ENCODE peak calls at places on chromosomes 3 and 15, in nine cellular contexts. One of them, this sample, is unnamed.

GRCh38 chr15:69902414-69903062 is 195.2 kb downstream of the TLE3 start:
- DNase-seq in substantia nigra: no peak
- DNase-seq in GM23248: no peak
- DNase-seq in uterus: no peak
- DNase-seq in HCT116: no peak
- DNase-seq in CD8-positive, alpha-beta T cell: no peak
- DNase-seq in tibial artery: no peak
- DNase-seq in brain microvascular endothelial cell: no peak
- DNase-seq in astrocyte: no peak
- DNase-seq in this sample: no peak

GRCh38 chr3:4633078-4634004 is 140.2 kb downstream of the ITPR1 start:
- DNase-seq in HCT116: peak; percentile 37
- DNase-seq in tibial artery: no peak
- DNase-seq in uterus: no peak
- DNase-seq in substantia nigra: no peak
- DNase-seq in GM23248: peak; percentile 74
- DNase-seq in brain microvascular endothelial cell: peak; percentile 55
- DNase-seq in CD8-positive, alpha-beta T cell: no peak
- DNase-seq in astrocyte: peak; percentile 61
- DNase-seq in this sample: peak; percentile 50

GRCh38 chr15:76335851-76336253 is 721 bp upstream of the ISL2 start:
- DNase-seq in astrocyte: no peak
- DNase-seq in uterus: no peak
- DNase-seq in GM23248: no peak
- DNase-seq in brain microvascular endothelial cell: no peak
- DNase-seq in substantia nigra: no peak
- DNase-seq in tibial artery: no peak
- DNase-seq in HCT116: no peak
- DNase-seq in CD8-positive, alpha-beta T cell: no peak
- DNase-seq in this sample: peak; percentile 45

GRCh38 chr3:115518100-115518852 is 105.0 kb upstream of the GAP43 start:
- DNase-seq in tibial artery: peak; percentile 67
- DNase-seq in astrocyte: peak; percentile 67
- DNase-seq in GM23248: peak; percentile 91
- DNase-seq in HCT116: peak; percentile 19
- DNase-seq in substantia nigra: peak; percentile 0
- DNase-seq in CD8-positive, alpha-beta T cell: no peak
- DNase-seq in uterus: peak; percentile 26
- DNase-seq in brain microvascular endothelial cell: peak; percentile 71
- DNase-seq in this sample: peak; percentile 84

GRCh38 chr3:10292505-10293419 is at the start of gene GHRL:
- DNase-seq in astrocyte: no peak
- DNase-seq in HCT116: no peak
- DNase-seq in GM23248: no peak
- DNase-seq in brain microvascular endothelial cell: peak; percentile 58
- DNase-seq in uterus: no peak
- DNase-seq in tibial artery: no peak
- DNase-seq in CD8-positive, alpha-beta T cell: no peak
- DNase-seq in substantia nigra: no peak
- DNase-seq in this sample: no peak

GRCh38 chr15:63212050-63212973 is 22.9 kb downstream of the RAB8B start:
- DNase-seq in tibial artery: no peak
- DNase-seq in uterus: no peak
- DNase-seq in astrocyte: peak; percentile 71
- DNase-seq in brain microvascular endothelial cell: peak; percentile 74
- DNase-seq in CD8-positive, alpha-beta T cell: no peak
- DNase-seq in HCT116: no peak
- DNase-seq in GM23248: peak; percentile 80
- DNase-seq in substantia nigra: no peak
- DNase-seq in this sample: no peak

GRCh38 chr3:173411288-173412064 is 13.9 kb downstream of the NLGN1 start:
- DNase-seq in substantia nigra: peak; percentile 27
- DNase-seq in uterus: no peak
- DNase-seq in astrocyte: peak; percentile 38
- DNase-seq in tibial artery: no peak
- DNase-seq in CD8-positive, alpha-beta T cell: no peak
- DNase-seq in GM23248: peak; percentile 81
- DNase-seq in brain microvascular endothelial cell: peak; percentile 56
- DNase-seq in HCT116: peak; percentile 32
- DNase-seq in this sample: no peak

GRCh38 chr3:17179381-17180205 is 294.8 kb downstream of the PLCL2 start:
- DNase-seq in astrocyte: peak; percentile 64
- DNase-seq in tibial artery: no peak
- DNase-seq in substantia nigra: no peak
- DNase-seq in uterus: no peak
- DNase-seq in brain microvascular endothelial cell: peak; percentile 61
- DNase-seq in CD8-positive, alpha-beta T cell: no peak
- DNase-seq in HCT116: no peak
- DNase-seq in GM23248: peak; percentile 47
- DNase-seq in this sample: no peak

GRCh38 chr3:105967117-105967516 is 98.3 kb upstream of the CBLB start:
- DNase-seq in brain microvascular endothelial cell: peak; percentile 57
- DNase-seq in uterus: no peak
- DNase-seq in astrocyte: peak; percentile 63
- DNase-seq in CD8-positive, alpha-beta T cell: no peak
- DNase-seq in tibial artery: no peak
- DNase-seq in GM23248: peak; percentile 21
- DNase-seq in HCT116: no peak
- DNase-seq in substantia nigra: no peak
- DNase-seq in this sample: no peak

GRCh38 chr15:90870354-90871096 is 2.1 kb downstream of the FURIN start:
- DNase-seq in astrocyte: peak; percentile 14
- DNase-seq in CD8-positive, alpha-beta T cell: no peak
- DNase-seq in substantia nigra: no peak
- DNase-seq in GM23248: peak; percentile 51
- DNase-seq in tibial artery: no peak
- DNase-seq in brain microvascular endothelial cell: peak; percentile 14
- DNase-seq in uterus: no peak
- DNase-seq in HCT116: no peak
- DNase-seq in this sample: peak; percentile 44

GRCh38 chr3:125609384-125609783 is 14.1 kb upstream of the OSBPL11 start:
- DNase-seq in uterus: no peak
- DNase-seq in tibial artery: no peak
- DNase-seq in substantia nigra: no peak
- DNase-seq in HCT116: no peak
- DNase-seq in CD8-positive, alpha-beta T cell: no peak
- DNase-seq in brain microvascular endothelial cell: no peak
- DNase-seq in astrocyte: no peak
- DNase-seq in GM23248: no peak
- DNase-seq in this sample: no peak

GRCh38 chr3:128376516-128376915 is 90.2 kb downstream of the DNAJB8 start:
- DNase-seq in brain microvascular endothelial cell: no peak
- DNase-seq in tibial artery: no peak
- DNase-seq in CD8-positive, alpha-beta T cell: no peak
- DNase-seq in astrocyte: no peak
- DNase-seq in GM23248: peak; percentile 19
- DNase-seq in uterus: no peak
- DNase-seq in substantia nigra: no peak
- DNase-seq in HCT116: no peak
- DNase-seq in this sample: no peak

GRCh38 chr3:111590096-111590491 is 5.1 kb downstream of the ZBED2 start:
- DNase-seq in tibial artery: no peak
- DNase-seq in uterus: no peak
- DNase-seq in astrocyte: no peak
- DNase-seq in GM23248: no peak
- DNase-seq in substantia nigra: no peak
- DNase-seq in brain microvascular endothelial cell: no peak
- DNase-seq in CD8-positive, alpha-beta T cell: no peak
- DNase-seq in HCT116: no peak
- DNase-seq in this sample: peak; percentile 87

GRCh38 chr3:112675349-112675748 is 34.4 kb upstream of the CCDC80 start:
- DNase-seq in astrocyte: no peak
- DNase-seq in tibial artery: no peak
- DNase-seq in HCT116: no peak
- DNase-seq in uterus: peak; percentile 31
- DNase-seq in substantia nigra: no peak
- DNase-seq in CD8-positive, alpha-beta T cell: no peak
- DNase-seq in GM23248: peak; percentile 50
- DNase-seq in brain microvascular endothelial cell: no peak
- DNase-seq in this sample: no peak

GRCh38 chr15:57732526-57733331 is 26.2 kb downstream of the POLR2M start:
- DNase-seq in GM23248: peak; percentile 69
- DNase-seq in tibial artery: no peak
- DNase-seq in uterus: no peak
- DNase-seq in CD8-positive, alpha-beta T cell: peak; percentile 17
- DNase-seq in substantia nigra: peak; percentile 59
- DNase-seq in brain microvascular endothelial cell: peak; percentile 74
- DNase-seq in HCT116: peak; percentile 48
- DNase-seq in astrocyte: peak; percentile 35
- DNase-seq in this sample: no peak

GRCh38 chr15:64636541-64636940 is 138.8 kb downstream of the RBPMS2 start:
- DNase-seq in uterus: no peak
- DNase-seq in CD8-positive, alpha-beta T cell: no peak
- DNase-seq in brain microvascular endothelial cell: no peak
- DNase-seq in tibial artery: no peak
- DNase-seq in HCT116: no peak
- DNase-seq in astrocyte: no peak
- DNase-seq in substantia nigra: no peak
- DNase-seq in GM23248: no peak
- DNase-seq in this sample: no peak

GRCh38 chr3:172294238-172294806 is 153.9 kb downstream of the GHSR start:
- DNase-seq in uterus: no peak
- DNase-seq in HCT116: no peak
- DNase-seq in astrocyte: no peak
- DNase-seq in CD8-positive, alpha-beta T cell: no peak
- DNase-seq in brain microvascular endothelial cell: no peak
- DNase-seq in GM23248: no peak
- DNase-seq in substantia nigra: no peak
- DNase-seq in tibial artery: no peak
- DNase-seq in this sample: no peak

GRCh38 chr3:172300187-172300586 is 148.1 kb downstream of the GHSR start:
- DNase-seq in brain microvascular endothelial cell: no peak
- DNase-seq in CD8-positive, alpha-beta T cell: no peak
- DNase-seq in substantia nigra: no peak
- DNase-seq in GM23248: no peak
- DNase-seq in HCT116: no peak
- DNase-seq in astrocyte: no peak
- DNase-seq in tibial artery: no peak
- DNase-seq in uterus: no peak
- DNase-seq in this sample: no peak

GRCh38 chr3:172298247-172298646 is 150.0 kb downstream of the GHSR start:
- DNase-seq in CD8-positive, alpha-beta T cell: no peak
- DNase-seq in tibial artery: no peak
- DNase-seq in astrocyte: no peak
- DNase-seq in uterus: no peak
- DNase-seq in HCT116: no peak
- DNase-seq in substantia nigra: no peak
- DNase-seq in brain microvascular endothelial cell: no peak
- DNase-seq in GM23248: no peak
- DNase-seq in this sample: no peak

GRCh38 chr3:172296248-172296974 is 151.8 kb downstream of the GHSR start:
- DNase-seq in HCT116: no peak
- DNase-seq in brain microvascular endothelial cell: no peak
- DNase-seq in CD8-positive, alpha-beta T cell: no peak
- DNase-seq in substantia nigra: no peak
- DNase-seq in tibial artery: no peak
- DNase-seq in uterus: no peak
- DNase-seq in astrocyte: no peak
- DNase-seq in GM23248: no peak
- DNase-seq in this sample: no peak

DNA sequence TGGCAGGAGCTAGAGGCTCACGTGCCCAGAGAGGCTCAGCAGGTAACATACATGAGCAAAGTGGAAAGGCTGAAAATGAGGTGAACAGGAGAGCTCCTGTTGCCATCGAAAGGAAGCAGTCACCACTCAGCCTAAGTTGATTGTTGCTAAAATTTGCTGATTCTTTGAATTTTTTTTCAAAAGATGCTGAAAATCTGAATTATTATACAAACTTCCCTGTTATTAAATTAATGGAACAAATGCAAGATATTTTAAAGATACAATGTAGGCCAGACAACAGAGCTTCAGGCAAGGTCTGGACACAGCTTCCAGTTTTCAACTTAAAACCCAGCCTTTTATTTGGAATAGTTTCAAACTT is 151.3 kb downstream of the GHSR start:
- DNase-seq in astrocyte: no peak
- DNase-seq in HCT116: no peak
- DNase-seq in substantia nigra: no peak
- DNase-seq in uterus: no peak
- DNase-seq in tibial artery: no peak
- DNase-seq in CD8-positive, alpha-beta T cell: no peak
- DNase-seq in GM23248: no peak
- DNase-seq in brain microvascular endothelial cell: no peak
- DNase-seq in this sample: no peak
- H3K27ac ChIP-seq in astrocyte: no peak overlapping the region
- H3K27ac ChIP-seq in HCT116: no peak overlapping the region
- H3K27ac ChIP-seq in substantia nigra: no peak overlapping the region
- H3K27ac ChIP-seq in uterus: no peak overlapping the region
- H3K27ac ChIP-seq in tibial artery: no peak overlapping the region
- H3K27ac ChIP-seq in CD8-positive, alpha-beta T cell: no peak overlapping the region
- H3K27ac ChIP-seq in GM23248: no peak overlapping the region
- H3K27ac ChIP-seq in brain microvascular endothelial cell: no peak overlapping the region
- H3K27ac ChIP-seq in this sample: no peak overlapping the region

GRCh38 chr15:48493084-48493762 is 152.3 kb downstream of the FBN1 start:
- DNase-seq in GM23248: peak; percentile 96
- DNase-seq in astrocyte: peak; percentile 96
- DNase-seq in HCT116: no peak
- DNase-seq in CD8-positive, alpha-beta T cell: no peak
- DNase-seq in substantia nigra: no peak
- DNase-seq in tibial artery: no peak
- DNase-seq in brain microvascular endothelial cell: peak; percentile 82
- DNase-seq in uterus: peak; percentile 42
- DNase-seq in this sample: peak; percentile 75
- H3K27ac ChIP-seq in GM23248: peak overlapping the region; percentile 95
- H3K27ac ChIP-seq in astrocyte: peak overlapping the region; percentile 96
- H3K27ac ChIP-seq in HCT116: no peak overlapping the region
- H3K27ac ChIP-seq in CD8-positive, alpha-beta T cell: no peak overlapping the region
- H3K27ac ChIP-seq in substantia nigra: no peak overlapping the region
- H3K27ac ChIP-seq in tibial artery: no peak overlapping the region
- H3K27ac ChIP-seq in brain microvascular endothelial cell: peak overlapping the region; percentile 87
- H3K27ac ChIP-seq in uterus: peak overlapping the region; percentile 64
- H3K27ac ChIP-seq in this sample: peak overlapping the region; percentile 56

GRCh38 chr3:26029323-26029722 is 239.4 kb downstream of the OXSM start:
- DNase-seq in HCT116: no peak
- DNase-seq in GM23248: no peak
- DNase-seq in CD8-positive, alpha-beta T cell: no peak
- DNase-seq in brain microvascular endothelial cell: no peak
- DNase-seq in astrocyte: no peak
- DNase-seq in uterus: no peak
- DNase-seq in substantia nigra: no peak
- DNase-seq in tibial artery: no peak
- DNase-seq in this sample: no peak
- H3K27ac ChIP-seq in HCT116: no peak overlapping the region
- H3K27ac ChIP-seq in GM23248: no peak overlapping the region
- H3K27ac ChIP-seq in CD8-positive, alpha-beta T cell: no peak overlapping the region
- H3K27ac ChIP-seq in brain microvascular endothelial cell: no peak overlapping the region
- H3K27ac ChIP-seq in astrocyte: no peak overlapping the region
- H3K27ac ChIP-seq in uterus: no peak overlapping the region
- H3K27ac ChIP-seq in substantia nigra: no peak overlapping the region
- H3K27ac ChIP-seq in tibial artery: no peak overlapping the region
- H3K27ac ChIP-seq in this sample: no peak overlapping the region

DNA sequence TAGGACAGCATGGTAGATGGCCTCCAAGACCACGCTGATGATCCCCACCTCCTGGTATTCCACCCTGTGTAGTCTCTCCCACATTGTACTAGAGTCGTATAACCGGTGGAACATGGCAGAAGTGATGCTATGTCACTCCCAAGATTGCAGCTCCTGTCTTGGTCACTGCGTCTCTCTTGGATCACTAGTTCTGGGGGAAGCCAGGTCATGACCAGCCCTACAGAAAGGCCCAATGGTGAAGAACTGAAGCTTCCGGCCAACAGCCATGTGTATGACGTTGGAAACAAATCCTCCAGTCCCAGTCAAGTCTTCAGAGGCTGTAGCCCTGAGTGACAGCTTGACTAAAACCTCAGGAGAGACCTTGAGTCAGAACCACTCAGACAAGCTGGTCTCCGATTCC is 62.0 kb upstream of the FNDC3B start:
- DNase-seq in substantia nigra: no peak
- DNase-seq in astrocyte: no peak
- DNase-seq in brain microvascular endothelial cell: no peak
- DNase-seq in tibial artery: no peak
- DNase-seq in CD8-positive, alpha-beta T cell: no peak
- DNase-seq in uterus: no peak
- DNase-seq in GM23248: no peak
- DNase-seq in HCT116: no peak
- DNase-seq in this sample: no peak
- H3K27ac ChIP-seq in substantia nigra: no peak overlapping the region
- H3K27ac ChIP-seq in astrocyte: no peak overlapping the region
- H3K27ac ChIP-seq in brain microvascular endothelial cell: no peak overlapping the region
- H3K27ac ChIP-seq in tibial artery: no peak overlapping the region
- H3K27ac ChIP-seq in CD8-positive, alpha-beta T cell: no peak overlapping the region
- H3K27ac ChIP-seq in uterus: no peak overlapping the region
- H3K27ac ChIP-seq in GM23248: no peak overlapping the region
- H3K27ac ChIP-seq in HCT116: no peak overlapping the region
- H3K27ac ChIP-seq in this sample: no peak overlapping the region

This sample was measured in foreskin keratinocyte.